ENCODE peak calls at places on chromosomes 11 and 22, in four cellular contexts. V, B, Y and O are unnamed samples.

GRCh38 chr22:45883811-45884170 is 93.2 kb downstream of the WNT7B start:
- DNase-seq in V (peak), B (no peak), Y (no peak), O (no peak)

GRCh38 chr11:130439160-130439519 is 9.3 kb upstream of the ADAMTS15 start:
- DNase-seq in B (no peak), Y (no peak), V (no peak), O (no peak)

GRCh38 chr11:19393941-19394340 is 153.2 kb upstream of the E2F8 start:
- DNase-seq in V (no peak), B (no peak), Y (peak), O (no peak)

GRCh38 chr11:133123371-133123770 is 408.9 kb downstream of the OPCML start:
- DNase-seq in B (no peak), Y (no peak), V (no peak), O (no peak)

GRCh38 chr11:102592634-102593581 is 32.2 kb downstream of the MMP20 start:
- DNase-seq in V (no peak), B (no peak), Y (peak), O (no peak)

GRCh38 chr11:132784441-132784840 is 747.9 kb downstream of the OPCML start:
- DNase-seq in Y (peak), B (no peak), V (no peak), O (no peak)

GRCh38 chr22:24805790-24806662 is at the start of gene SGSM1:
- DNase-seq in B (peak), V (peak), Y (peak), O (no peak)

GRCh38 chr11:46238078-46238966 is 39.1 kb upstream of the CREB3L1 start:
- DNase-seq in B (peak), Y (peak), V (peak), O (peak)

GRCh38 chr11:125251956-125252355 is 87.4 kb downstream of the PKNOX2 start:
- DNase-seq in V (no peak), Y (peak), B (no peak), O (no peak)

GRCh38 chr22:47221840-47222615 is 459.6 kb downstream of the TBC1D22A start:
- DNase-seq in Y (no peak), V (no peak), B (no peak), O (peak)

GRCh38 chr11:78101073-78101472 is 21.4 kb upstream of the NDUFC2 start:
- DNase-seq in Y (peak), B (no peak), V (no peak), O (no peak)

GRCh38 chr11:102385053-102385976 is 38.3 kb downstream of the BIRC2 start:
- DNase-seq in V (no peak), B (no peak), Y (no peak), O (no peak)

GRCh38 chr22:35900483-35901168 is 128.0 kb downstream of the RBFOX2 start:
- DNase-seq in B (no peak), Y (peak), V (no peak), O (no peak)

GRCh38 chr11:119783466-119784400 is 54.7 kb upstream of the NECTIN1 start:
- DNase-seq in B (peak), V (no peak), Y (peak), O (no peak)

GRCh38 chr11:492416-493226 is 14.4 kb downstream of the RNH1 start:
- DNase-seq in B (no peak), V (no peak), Y (no peak), O (peak)

GRCh38 chr22:19724927-19725661 is 1.8 kb downstream of the GP1BB start:
- DNase-seq in Y (no peak), B (no peak), V (no peak), O (no peak)

GRCh38 chr22:17201285-17201945 is 17.8 kb downstream of the ADA2 start:
- DNase-seq in V (no peak), B (no peak), Y (peak), O (no peak)

GRCh38 chr11:62852523-62853188 is 13.3 kb upstream of the WDR74 start:
- DNase-seq in Y (no peak), V (no peak), B (no peak), O (no peak)

GRCh38 chr11:62855571-62856332 is 16.4 kb upstream of the WDR74 start:
- DNase-seq in Y (peak), B (peak), V (peak), O (peak)

GRCh38 chr11:62853279-62853965 is 14.0 kb upstream of the WDR74 start:
- DNase-seq in B (no peak), V (no peak), Y (no peak), O (no peak)

GRCh38 chr11:62854825-62855570 is 15.6 kb upstream of the WDR74 start:
- DNase-seq in Y (no peak), V (no peak), B (no peak), O (no peak)

DNA sequence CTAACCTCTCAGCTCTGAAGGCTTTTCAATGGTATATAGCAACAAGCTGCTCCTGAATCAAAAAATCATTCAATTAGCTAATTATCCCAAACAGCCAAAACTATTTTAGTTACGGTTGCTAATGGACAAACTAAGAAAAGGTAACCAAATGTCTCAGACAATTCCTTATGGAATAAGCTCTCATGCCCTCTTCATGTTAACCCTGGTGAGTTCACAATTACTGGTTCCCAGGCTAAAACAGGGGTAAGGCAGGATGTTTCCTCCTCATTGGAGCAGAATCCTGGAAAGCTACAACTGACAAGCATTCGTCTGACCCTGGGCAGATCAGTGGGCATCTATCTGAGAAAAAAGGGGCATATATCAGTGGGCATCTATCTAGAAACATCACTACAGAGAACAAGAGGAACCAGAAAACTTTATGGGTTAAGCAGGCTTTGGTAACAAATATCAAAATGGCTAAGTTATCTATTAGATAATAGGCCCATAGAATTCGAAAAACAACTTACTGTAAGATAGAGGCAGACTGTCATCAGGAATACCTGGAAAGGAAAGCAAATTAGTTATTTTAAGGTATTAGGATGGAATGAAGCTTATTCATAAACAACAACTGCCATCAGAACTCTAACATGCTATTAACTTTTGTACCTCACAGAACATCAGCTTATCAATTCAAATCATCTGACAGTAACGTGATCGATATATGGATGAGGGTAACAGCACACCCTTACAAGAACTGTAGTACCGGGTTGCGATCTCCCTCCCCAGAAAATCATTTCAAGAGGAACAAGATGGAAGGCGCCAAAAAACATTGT is 14.8 kb upstream of the WDR74 start:
- DNase-seq in V (no peak), Y (no peak), B (peak), O (no peak)
- TF ChIP-seq CTCF in V (no peak), Y (no peak), B (no peak), O (no peak)

GRCh38 chr11:69906453-69906907 is 87.3 kb upstream of the FGF3 start:
- DNase-seq in V (no peak), B (no peak), Y (no peak), O (no peak)

GRCh38 chr11:69905202-69905535 is 86.0 kb upstream of the FGF3 start:
- DNase-seq in Y (no peak), V (no peak), B (no peak), O (no peak)

GRCh38 chr11:69907611-69908010 is 88.4 kb upstream of the FGF3 start:
- DNase-seq in Y (no peak), B (peak), V (no peak), O (no peak)

GRCh38 chr11:69904331-69905201 is 85.3 kb upstream of the FGF3 start:
- DNase-seq in Y (no peak), B (peak), V (no peak), O (no peak)

DNA sequence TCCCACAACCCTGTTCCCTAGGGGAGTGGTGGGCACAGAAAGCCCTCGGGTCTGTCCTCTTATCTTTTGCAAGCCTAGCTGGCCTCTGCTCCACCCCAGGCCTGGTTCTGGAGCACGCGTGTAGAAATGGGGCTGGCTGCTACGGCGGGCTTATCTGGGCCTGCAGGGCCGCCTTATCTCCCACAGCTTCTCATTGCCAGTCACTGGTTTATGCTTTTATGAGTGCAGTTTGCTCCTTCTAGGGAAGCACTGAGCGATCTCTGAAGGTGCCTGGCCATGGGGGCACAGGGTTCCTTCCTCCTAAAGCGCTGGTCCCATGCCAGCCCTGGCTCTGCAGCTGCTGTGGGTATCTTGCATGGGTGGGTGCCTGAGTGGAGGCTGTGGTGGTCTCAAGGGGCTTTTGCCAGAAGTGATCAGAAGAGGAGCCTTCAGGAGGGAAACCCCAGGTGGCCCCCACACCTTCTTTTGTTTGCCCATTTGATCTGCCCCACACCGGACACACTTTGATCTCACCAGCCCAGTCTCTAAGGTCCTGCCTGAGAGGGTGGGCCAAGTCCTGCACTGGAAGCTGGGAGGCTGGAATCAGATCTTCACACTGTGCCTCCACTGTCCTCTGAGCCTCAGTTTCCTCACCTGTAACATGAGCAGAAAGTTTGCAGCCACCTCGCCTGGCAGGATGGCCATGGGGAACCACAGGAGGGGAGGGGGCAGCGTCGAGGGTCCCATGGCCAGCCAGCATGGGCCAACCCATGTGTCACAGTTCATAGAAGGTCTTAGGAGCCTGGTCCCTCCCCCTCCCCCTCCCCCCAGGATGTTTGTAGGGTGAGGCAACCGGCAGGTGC is 86.6 kb upstream of the FGF3 start:
- DNase-seq in Y (no peak), B (peak), V (no peak), O (no peak)
- TF ChIP-seq CTCF in Y (no peak), B (no peak), V (no peak), O (no peak)

GRCh38 chr11:74123008-74123448 is 47.8 kb downstream of the C2CD3 start:
- DNase-seq in Y (peak), B (no peak), V (no peak), O (no peak)
- TF ChIP-seq CTCF in Y (no peak), B (no peak), V (no peak), O (peak)

DNA sequence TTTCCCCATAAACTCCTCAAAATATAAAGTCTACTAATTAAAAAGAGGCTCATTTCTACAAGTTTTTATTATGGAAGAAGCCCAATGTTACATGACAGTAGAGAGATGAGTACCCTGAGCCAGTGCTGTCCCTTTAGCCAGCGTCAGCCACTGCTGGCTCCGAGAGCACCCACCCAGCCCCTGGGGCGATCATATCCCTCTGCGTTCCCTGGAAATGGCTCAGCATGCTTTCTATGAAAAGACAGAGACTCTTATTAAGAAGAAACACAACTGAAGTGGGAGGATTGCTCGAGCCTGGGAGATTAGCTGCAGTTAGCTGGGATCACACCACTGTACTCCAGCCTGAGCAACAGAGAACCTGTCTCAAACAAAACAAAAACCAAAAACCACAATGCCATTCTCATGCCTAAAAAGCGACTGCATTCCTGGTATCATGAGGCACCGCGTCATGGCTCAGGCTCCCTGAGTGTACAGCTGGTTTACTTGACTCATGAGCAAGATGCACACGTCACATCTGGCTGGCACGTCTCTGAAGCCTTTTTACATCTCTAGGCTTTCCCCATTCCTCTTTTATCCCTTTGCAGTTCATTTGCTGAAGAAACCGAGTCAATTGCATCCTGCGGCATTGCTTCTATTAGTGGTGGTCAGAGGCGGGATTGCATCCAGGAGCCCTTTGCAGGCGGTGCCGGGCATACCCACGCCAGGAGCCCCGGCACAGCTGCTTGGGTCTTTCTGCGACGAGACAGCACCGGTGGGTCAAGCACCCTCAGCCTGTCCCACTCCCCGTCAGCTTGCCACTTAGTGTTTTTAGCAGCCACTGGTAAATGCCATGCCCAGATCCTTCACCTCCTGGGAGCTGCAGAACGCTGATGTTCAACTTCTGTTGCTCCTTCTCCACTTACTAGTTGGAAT is 119.9 kb downstream of the CTTN start:
- DNase-seq in V (no peak), B (peak), Y (peak), O (no peak)
- TF ChIP-seq CTCF in V (no peak), B (no peak), Y (no peak), O (no peak)

GRCh38 chr11:131668867-131669780 is 298.7 kb downstream of the NTM start:
- DNase-seq in B (no peak), Y (no peak), V (peak), O (no peak)
- TF ChIP-seq CTCF in B (peak), Y (peak), V (peak), O (peak)

GRCh38 chr11:1742869-1743586 is 7.4 kb downstream of the IFITM10 start:
- DNase-seq in Y (no peak), B (no peak), V (no peak), O (no peak)

GRCh38 chr11:1743587-1744136 is 6.7 kb downstream of the IFITM10 start:
- DNase-seq in Y (no peak), V (peak), B (peak), O (no peak)

GRCh38 chr11:1745701-1746320 is 4.6 kb downstream of the IFITM10 start:
- DNase-seq in V (peak), Y (no peak), B (no peak), O (no peak)

GRCh38 chr11:1744879-1745700 is 5.3 kb downstream of the IFITM10 start:
- DNase-seq in Y (no peak), V (peak), B (peak), O (no peak)

DNA sequence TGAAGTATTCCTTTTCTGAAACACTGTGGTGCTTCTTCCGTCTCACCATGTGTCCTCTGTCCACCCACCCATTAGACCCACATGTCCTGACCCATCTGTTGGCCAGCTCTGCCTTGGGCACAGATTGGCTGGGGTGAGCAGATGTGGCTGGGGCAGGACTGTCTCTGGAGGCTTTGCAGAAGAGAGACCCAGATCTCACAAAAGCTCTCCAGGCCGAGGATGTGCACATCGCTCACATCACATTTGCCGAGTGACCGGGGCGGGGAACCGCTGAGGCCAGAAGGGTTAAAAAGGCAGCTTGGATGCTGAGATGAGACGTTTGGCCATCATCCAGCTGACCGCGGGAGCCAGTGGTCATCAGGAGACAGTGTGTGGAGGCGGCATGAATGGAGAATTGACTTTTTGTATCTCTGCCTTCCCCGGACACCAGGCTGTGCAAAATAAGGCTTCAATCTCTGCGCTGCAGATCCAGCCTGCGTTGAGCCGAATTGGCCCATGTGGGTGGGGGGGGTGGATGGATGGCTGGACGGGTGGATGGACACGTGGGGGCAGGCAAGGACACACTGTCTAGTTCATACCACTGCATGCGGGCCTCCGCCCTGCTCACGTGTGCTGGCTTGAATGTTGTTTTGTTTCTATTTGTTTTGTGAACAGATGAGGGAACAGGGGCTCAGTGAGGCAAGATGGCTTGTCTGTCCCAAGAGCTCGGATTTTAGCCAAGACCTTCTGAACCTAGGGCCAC is 6.1 kb downstream of the IFITM10 start:
- DNase-seq in V (peak), Y (no peak), B (peak), O (no peak)
- TF ChIP-seq CTCF in V (no peak), Y (no peak), B (no peak), O (no peak)

DNA sequence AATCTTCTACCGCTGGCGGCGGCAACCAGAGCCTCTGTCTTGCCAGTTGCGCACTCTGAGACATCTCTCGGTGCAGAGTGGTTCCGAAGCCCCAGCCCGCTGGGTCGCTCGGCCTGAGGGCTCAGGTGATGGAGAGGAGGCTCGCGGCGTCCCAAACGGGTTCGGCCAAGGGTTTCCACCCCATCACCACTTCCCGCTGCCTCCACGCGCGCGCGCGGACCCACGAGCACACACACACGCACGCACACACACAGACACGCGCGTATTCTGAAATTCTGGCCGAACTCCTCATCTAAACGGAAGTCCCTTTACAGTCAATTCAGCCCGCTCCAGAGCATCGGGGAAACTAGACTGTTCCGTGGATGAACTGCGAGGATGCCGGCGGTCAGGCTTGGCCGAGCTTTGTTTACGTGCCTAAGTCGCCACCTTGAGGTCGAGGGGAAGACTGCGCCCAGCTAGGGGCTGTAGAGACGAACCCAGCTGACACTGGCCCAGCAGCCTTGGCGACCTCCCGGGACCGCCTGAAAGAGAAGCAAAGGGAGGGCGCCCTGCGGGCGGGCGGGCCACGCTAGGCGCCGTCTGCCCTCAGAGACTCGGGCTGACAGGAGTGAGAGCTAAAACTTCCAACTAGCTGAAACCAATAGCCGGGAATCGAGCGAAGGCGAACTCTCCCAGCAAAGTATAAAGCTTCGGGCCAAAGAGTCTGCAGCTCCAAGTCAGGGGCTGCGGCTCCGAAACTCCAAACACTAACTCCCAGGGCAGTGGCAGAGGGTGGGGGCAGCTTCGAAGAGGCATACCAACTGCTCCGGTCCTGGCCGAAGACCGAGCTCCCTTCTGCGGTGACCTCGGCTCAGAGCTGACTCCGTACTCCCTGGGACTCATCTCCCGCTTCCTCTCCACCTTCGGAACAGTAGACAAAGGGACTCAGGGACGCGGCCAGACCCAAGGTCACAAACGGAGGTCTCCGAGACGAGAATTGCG is 124.8 kb upstream of the C11orf58 start:
- DNase-seq in V (peak), B (peak), Y (peak), O (peak)
- TF ChIP-seq CTCF in V (peak), B (peak), Y (peak), O (peak)

GRCh38 chr11:70087446-70088167 is 9.5 kb downstream of the ANO1 start:
- DNase-seq in V (no peak), Y (no peak), B (no peak), O (no peak)
- TF ChIP-seq CTCF in V (no peak), Y (no peak), B (no peak), O (no peak)